ENCODE peak calls at places on chromosome 4, in six cellular contexts. F is tibial nerve, L is keratinocyte, G is lung, J is GM19239, T is NCI-H2081. I is an unnamed sample.

GRCh38 chr4:124414641-124415040 is 297.9 kb downstream of the ANKRD50 start:
- DNase-seq in F (no peak), L (no peak), G (no peak), J (no peak), T (no peak), I (no peak)

GRCh38 chr4:63937961-63938360 is 471.3 kb downstream of the TECRL start:
- DNase-seq in F (no peak), L (no peak), G (no peak), J (no peak), T (no peak), I (no peak)

GRCh38 chr4:74473155-74473811 is 28.3 kb downstream of the AREG start:
- DNase-seq in F (no peak), L (peak), G (peak), J (no peak), T (no peak), I (no peak)

GRCh38 chr4:106353786-106354185 is 14.8 kb downstream of the GIMD1 start:
- DNase-seq in F (no peak), L (no peak), G (no peak), J (no peak), T (no peak), I (no peak)

GRCh38 chr4:95293014-95293413 is 255.8 kb downstream of the UNC5C start:
- DNase-seq in F (no peak), L (no peak), G (no peak), J (no peak), T (no peak), I (no peak)

GRCh38 chr4:2281575-2282343 is 19.9 kb upstream of the MXD4 start:
- DNase-seq in F (no peak), L (no peak), G (no peak), J (peak), T (no peak), I (no peak)

GRCh38 chr4:110621328-110621812 is 1.5 kb downstream of the PITX2 start:
- DNase-seq in F (no peak), L (no peak), G (no peak), J (no peak), T (no peak), I (no peak)

GRCh38 chr4:58136611-58137010 is 1026.4 kb upstream of the IGFBP7 start:
- DNase-seq in F (no peak), L (no peak), G (no peak), J (no peak), T (no peak), I (no peak)

GRCh38 chr4:111806331-111806730 is 338.9 kb upstream of the FAM241A start:
- DNase-seq in F (no peak), L (no peak), G (no peak), J (no peak), T (no peak), I (no peak)

GRCh38 chr4:2793578-2793919 is 664 bp downstream of the SH3BP2 start:
- DNase-seq in F (no peak), L (no peak), G (no peak), J (no peak), T (no peak), I (no peak)

GRCh38 chr4:2303686-2304320 is 41.9 kb upstream of the MXD4 start:
- DNase-seq in F (no peak), L (no peak), G (no peak), J (no peak), T (no peak), I (peak)

GRCh38 chr4:75922588-75922987 is 18.2 kb downstream of the NAAA start:
- DNase-seq in F (no peak), L (no peak), G (no peak), J (no peak), T (no peak), I (no peak)

GRCh38 chr4:26201119-26201518 is 119.7 kb upstream of the RBPJ start:
- DNase-seq in F (no peak), L (no peak), G (no peak), J (no peak), T (no peak), I (no peak)

GRCh38 chr4:5626916-5627315 is 81.4 kb downstream of the EVC2 start:
- DNase-seq in F (no peak), L (no peak), G (no peak), J (no peak), T (no peak), I (no peak)

GRCh38 chr4:34157546-34157945 is 2086.8 kb downstream of the ARAP2 start:
- DNase-seq in F (no peak), L (no peak), G (no peak), J (no peak), T (no peak), I (no peak)